ENCODE peak calls at places on chromosomes 7 and 10, in five cellular contexts. I, L, Q, X and A are unnamed samples. For H3K36me3, the result is how much of the 10 kb centered on the place peaks cover.

GRCh38 chr7:29095666-29096560 is 50.4 kb downstream of the CPVL start:
- DNase-seq in L (no peak), I (no peak), X (no peak), Q (no peak), A (no peak)

GRCh38 chr10:124168991-124169826 is 75.8 kb upstream of the CHST15 start:
- DNase-seq in L (no peak), X (no peak), Q (no peak), I (no peak), A (no peak)

GRCh38 chr10:74542077-74542476 is 284.3 kb upstream of the KAT6B start:
- DNase-seq in Q (no peak), X (no peak), L (no peak), I (no peak), A (no peak)

GRCh38 chr7:31071316-31071715 is 19.2 kb downstream of the ADCYAP1R1 start:
- DNase-seq in L (no peak), X (no peak), Q (no peak), I (no peak), A (no peak)

GRCh38 chr10:105210546-105210945 is 569.5 kb downstream of the SORCS3 start:
- DNase-seq in I (no peak), X (no peak), L (no peak), Q (no peak), A (no peak)

GRCh38 chr7:114820993-114821945 is 100.6 kb upstream of the MDFIC start:
- DNase-seq in Q (no peak), L (no peak), I (no peak), X (no peak), A (no peak)

GRCh38 chr10:43775379-43775778 is 126.7 kb upstream of the ZNF32 start:
- DNase-seq in I (no peak), Q (no peak), X (no peak), L (no peak), A (no peak)

GRCh38 chr10:9294132-9294663 is 1239.7 kb downstream of the GATA3 start:
- DNase-seq in I (no peak), X (no peak), Q (no peak), L (no peak), A (no peak)

GRCh38 chr10:99660662-99661369 is 1.5 kb downstream of the ENTPD7 start:
- DNase-seq in I (no peak), X (no peak), L (no peak), Q (no peak), A (no peak)

GRCh38 chr7:138021889-138022288 is 20.0 kb upstream of the CREB3L2 start:
- DNase-seq in Q (no peak), L (no peak), X (no peak), I (no peak), A (no peak)

GRCh38 chr10:1423676-1424253 is 313.6 kb downstream of the ADARB2 start:
- DNase-seq in X (no peak), Q (no peak), L (no peak), I (no peak), A (no peak)

GRCh38 chr7:105323366-105323765 is 65.4 kb downstream of the SRPK2 start:
- DNase-seq in X (no peak), I (no peak), L (no peak), Q (no peak), A (no peak)

GRCh38 chr10:124727389-124727960 is 16.7 kb downstream of the FAM53B start:
- DNase-seq in X (no peak), L (no peak), I (no peak), Q (no peak), A (no peak)

GRCh38 chr10:132939957-132940790 is 2.2 kb downstream of the CFAP46 start:
- DNase-seq in L (peak), Q (no peak), I (peak), X (peak), A (no peak)

GRCh38 chr10:26172126-26172525 is 44.4 kb upstream of the GAD2 start:
- DNase-seq in L (no peak), Q (no peak), I (no peak), X (no peak), A (no peak)

GRCh38 chr10:86410542-86411124 is 44.0 kb upstream of the GRID1 start:
- DNase-seq in L (peak), I (no peak), X (no peak), Q (no peak), A (no peak)

GRCh38 chr10:35210961-35211360 is 84.3 kb downstream of the CREM start:
- DNase-seq in Q (no peak), L (no peak), X (no peak), I (no peak), A (no peak)

GRCh38 chr10:131250454-131251145 is 60.9 kb downstream of the TCERG1L start:
- DNase-seq in L (no peak), X (no peak), I (no peak), Q (no peak), A (no peak)

GRCh38 chr10:65342226-65342625 is 1583.6 kb upstream of the LRRTM3 start:
- DNase-seq in Q (no peak), L (no peak), I (no peak), X (no peak), A (no peak)

GRCh38 chr7:7795736-7796135 is 77.3 kb upstream of the RPA3 start:
- DNase-seq in L (no peak), I (no peak), Q (no peak), X (no peak), A (no peak)

DNA sequence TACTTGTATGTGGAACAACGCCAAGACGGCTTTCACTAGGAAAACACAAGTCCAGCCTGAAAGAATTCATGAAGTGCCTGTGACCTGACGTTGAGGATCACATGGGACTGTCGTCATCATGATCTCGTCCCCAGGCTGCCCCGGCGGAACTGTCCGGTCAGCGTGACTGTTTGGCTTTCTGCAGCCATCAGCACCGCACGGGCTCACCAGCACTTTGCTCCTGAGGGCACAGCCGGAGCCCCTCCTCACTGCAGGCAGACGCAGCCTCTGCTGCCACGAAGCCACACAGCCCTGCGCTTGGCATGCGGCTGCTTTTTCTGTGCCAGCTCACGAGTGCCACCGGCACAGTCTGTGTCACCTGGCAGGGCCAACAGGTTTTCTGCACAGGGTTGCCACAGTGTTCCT is 9.4 kb upstream of the GET4 start:
- DNase-seq in Q (peak), I (no peak), L (peak), X (no peak), A (no peak)
- H3K36me3 ChIP-seq in Q (under half), I (half or more), L (half or more), X (half or more), A (half or more)

GRCh38 chr7:134886353-134887057 is 99.8 kb upstream of the AGBL3 start:
- DNase-seq in X (no peak), L (no peak), Q (no peak), I (no peak), A (peak)
- H3K4me3 ChIP-seq in X (no peak), L (no peak), Q (no peak), I (no peak), A (no peak)

DNA sequence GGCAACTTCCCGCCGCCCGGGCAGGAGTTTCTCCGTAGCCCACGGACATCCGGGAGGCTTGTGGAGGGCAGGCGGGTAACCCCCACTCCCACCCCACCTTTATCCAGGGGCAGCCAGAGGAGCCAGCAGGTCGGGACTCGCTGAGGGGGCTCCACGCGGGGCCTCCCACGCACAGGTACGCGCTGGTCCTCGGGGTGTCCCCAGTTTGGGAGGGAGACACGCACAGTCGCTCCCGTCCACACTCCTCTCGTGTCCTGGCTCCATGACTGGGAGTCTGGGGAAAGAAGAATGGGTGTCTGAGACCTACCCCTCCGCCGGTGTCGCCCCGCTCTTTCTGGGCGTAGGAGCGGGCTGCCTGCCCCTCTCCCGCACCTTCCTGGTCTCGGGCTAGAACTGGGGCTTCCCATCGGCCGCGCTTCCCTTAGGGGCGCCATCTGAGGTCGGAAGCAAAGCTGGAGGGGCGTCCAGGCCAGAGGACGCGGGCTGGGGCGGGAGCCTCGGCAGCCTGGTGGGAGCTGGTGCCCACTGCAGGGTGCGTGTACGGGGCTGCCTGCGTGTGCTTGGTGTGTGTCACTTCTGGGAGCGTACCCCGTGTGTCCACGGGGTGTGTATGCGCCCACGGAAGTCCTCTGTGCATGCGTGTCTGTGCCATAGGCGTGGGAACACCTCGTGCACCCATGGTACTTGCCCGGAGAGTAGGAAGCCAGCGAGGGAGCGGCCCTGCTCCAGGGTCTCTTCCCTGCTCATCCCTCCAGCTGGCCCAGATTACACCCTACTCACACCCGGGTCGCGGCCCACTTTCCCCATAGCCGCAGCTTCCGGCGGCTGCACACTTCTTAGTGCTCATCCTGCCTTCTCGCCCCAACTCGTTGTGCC is 73.0 kb upstream of the LEP start:
- DNase-seq in X (no peak), Q (peak), L (no peak), I (no peak), A (no peak)
- H3K27ac ChIP-seq in X (no peak), Q (no peak), L (no peak), I (no peak), A (no peak)

GRCh38 chr7:75971309-75971960 is 23.0 kb downstream of the TMEM120A start:
- DNase-seq in L (no peak), Q (no peak), X (no peak), I (no peak), A (no peak)
- H3K36me3 ChIP-seq in L (under half), Q (under half), X (under half), I (under half), A (under half)